ENCODE peak calls at places on chromosomes 3 and 15, in ten cellular contexts. K, G, R, O, A, N, T, B, H and P are unnamed samples.

GRCh38 chr3:57918123-57918837 is 89.9 kb upstream of the FLNB start:
- DNase-seq in K (no peak), G (no peak), R (no peak), O (no peak), A (no peak), N (no peak), T (no peak), B (no peak), H (no peak), P (no peak)

GRCh38 chr3:32399030-32399620 is 7.5 kb downstream of the CMTM7 start:
- DNase-seq in K (peak; percentile 6), G (peak; percentile 60), R (peak; percentile 14), O (peak; percentile 42), A (no peak), N (peak; percentile 52), T (peak; percentile 85), B (peak; percentile 83), H (no peak), P (no peak)

GRCh38 chr3:56704706-56705105 is 21.6 kb upstream of the TASOR start:
- DNase-seq in K (no peak), G (no peak), R (no peak), O (no peak), A (no peak), N (no peak), T (no peak), B (no peak), H (no peak), P (no peak)

GRCh38 chr3:139586420-139587017 is 47.0 kb upstream of the RBP1 start:
- DNase-seq in K (no peak), G (no peak), R (no peak), O (no peak), A (no peak), N (no peak), T (no peak), B (no peak), H (no peak), P (no peak)

GRCh38 chr3:10281951-10282350 is 10.8 kb downstream of the GHRL start:
- DNase-seq in K (no peak), G (no peak), R (no peak), O (no peak), A (no peak), N (no peak), T (no peak), B (no peak), H (no peak), P (no peak)

GRCh38 chr15:80852676-80853075 is 73.5 kb downstream of the CEMIP start:
- DNase-seq in K (no peak), G (no peak), R (no peak), O (no peak), A (no peak), N (no peak), T (no peak), B (no peak), H (no peak), P (no peak)

GRCh38 chr15:78265752-78266224 is 1.4 kb downstream of the DNAJA4 start:
- DNase-seq in K (no peak), G (no peak), R (no peak), O (no peak), A (no peak), N (no peak), T (no peak), B (no peak), H (no peak), P (no peak)

GRCh38 chr3:139537325-139537724 is 2.2 kb downstream of the RBP1 start:
- DNase-seq in K (no peak), G (no peak), R (no peak), O (no peak), A (no peak), N (no peak), T (no peak), B (no peak), H (no peak), P (no peak)

GRCh38 chr15:40105517-40106202 is 3.0 kb downstream of the BMF start:
- DNase-seq in K (no peak), G (no peak), R (no peak), O (no peak), A (no peak), N (no peak), T (no peak), B (no peak), H (no peak), P (no peak)

GRCh38 chr3:158508481-158508880 is 62.5 kb upstream of the MLF1 start:
- DNase-seq in K (no peak), G (no peak), R (no peak), O (no peak), A (no peak), N (no peak), T (no peak), B (no peak), H (no peak), P (no peak)

GRCh38 chr15:57259511-57260143 is 116.7 kb upstream of the CGNL1 start:
- DNase-seq in K (no peak), G (no peak), R (no peak), O (peak; percentile 96), A (peak; percentile 57), N (peak; percentile 48), T (peak; percentile 80), B (no peak), H (no peak), P (no peak)

GRCh38 chr3:197519801-197520211 is 36.0 kb downstream of the BDH1 start:
- DNase-seq in K (no peak), G (no peak), R (no peak), O (no peak), A (peak; percentile 61), N (no peak), T (no peak), B (no peak), H (no peak), P (no peak)

GRCh38 chr3:107574650-107575049 is 51.9 kb downstream of the BBX start:
- DNase-seq in K (peak; percentile 33), G (peak; percentile 56), R (no peak), O (peak; percentile 24), A (no peak), N (no peak), T (peak; percentile 57), B (peak; percentile 30), H (no peak), P (no peak)

GRCh38 chr15:76431936-76432335 is 95.4 kb downstream of the ISL2 start:
- DNase-seq in K (no peak), G (no peak), R (no peak), O (no peak), A (peak; percentile 36), N (peak; percentile 32), T (peak; percentile 17), B (no peak), H (no peak), P (no peak)

GRCh38 chr15:90465140-90465929 is 64.4 kb upstream of the CRTC3 start:
- DNase-seq in K (no peak), G (no peak), R (no peak), O (no peak), A (no peak), N (no peak), T (no peak), B (no peak), H (no peak), P (no peak)

GRCh38 chr15:40755821-40756220 is 767 bp upstream of the RMDN3 start:
- DNase-seq in K (no peak), G (no peak), R (no peak), O (peak; percentile 38), A (no peak), N (no peak), T (peak; percentile 18), B (no peak), H (no peak), P (peak; percentile 47)

GRCh38 chr15:70328137-70329115 is 230.7 kb upstream of the TLE3 start:
- DNase-seq in K (no peak), G (no peak), R (no peak), O (no peak), A (no peak), N (no peak), T (no peak), B (no peak), H (no peak), P (no peak)

GRCh38 chr3:8954938-8955763 is 8.1 kb downstream of the RAD18 start:
- DNase-seq in K (no peak), G (no peak), R (no peak), O (no peak), A (no peak), N (peak; percentile 46), T (peak; percentile 53), B (no peak), H (no peak), P (no peak)

GRCh38 chr3:104273046-104273649 is 1093.6 kb upstream of the ALCAM start:
- DNase-seq in K (peak; percentile 30), G (peak; percentile 4), R (no peak), O (no peak), A (no peak), N (peak; percentile 8), T (peak; percentile 74), B (no peak), H (no peak), P (no peak)

GRCh38 chr3:60431599-60431958 is 819.7 kb downstream of the FHIT start:
- DNase-seq in K (no peak), G (no peak), R (no peak), O (no peak), A (peak; percentile 34), N (peak; percentile 23), T (peak; percentile 78), B (no peak), H (no peak), P (no peak)

GRCh38 chr3:115341208-115341607 is 194.1 kb upstream of the ZBTB20 start:
- DNase-seq in K (peak; percentile 74), G (no peak), R (no peak), O (no peak), A (no peak), N (no peak), T (no peak), B (no peak), H (no peak), P (no peak)

GRCh38 chr15:46567968-46568367 is 933.1 kb downstream of the SQOR start:
- DNase-seq in K (no peak), G (no peak), R (no peak), O (no peak), A (no peak), N (no peak), T (no peak), B (no peak), H (no peak), P (no peak)

GRCh38 chr3:47669026-47669749 is 90.5 kb upstream of the CSPG5 start:
- DNase-seq in K (no peak), G (no peak), R (no peak), O (no peak), A (no peak), N (no peak), T (no peak), B (peak; percentile 23), H (no peak), P (no peak)

GRCh38 chr3:52091566-52092290 is 35.4 kb upstream of the DUSP7 start:
- DNase-seq in K (peak; percentile 49), G (no peak), R (no peak), O (no peak), A (no peak), N (no peak), T (no peak), B (no peak), H (no peak), P (no peak)

GRCh38 chr3:57098418-57099310 is 38.2 kb downstream of the SPATA12 start:
- DNase-seq in K (no peak), G (no peak), R (no peak), O (no peak), A (no peak), N (no peak), T (no peak), B (no peak), H (no peak), P (no peak)

GRCh38 chr3:31798840-31799239 is 182.2 kb downstream of the OSBPL10 start:
- DNase-seq in K (no peak), G (no peak), R (no peak), O (no peak), A (no peak), N (no peak), T (no peak), B (no peak), H (no peak), P (no peak)

GRCh38 chr3:32432045-32432710 is 40.5 kb downstream of the CMTM7 start:
- DNase-seq in K (no peak), G (no peak), R (no peak), O (no peak), A (no peak), N (no peak), T (no peak), B (no peak), H (no peak), P (no peak)

GRCh38 chr15:82066455-82066854 is 20.6 kb upstream of the MEX3B start:
- DNase-seq in K (no peak), G (no peak), R (no peak), O (no peak), A (no peak), N (no peak), T (peak; percentile 54), B (no peak), H (no peak), P (no peak)